ENCODE peak calls at places on chromosomes 1 and 21, in eight cellular contexts. P, F, X, K, U, R, O and Z are unnamed samples.

GRCh38 chr1:22755641-22756040 is 45.0 kb downstream of the EPHB2 start:
- DNase-seq in R (no peak), K (no peak), F (no peak), U (no peak), X (peak), O (no peak), P (no peak), Z (no peak)

GRCh38 chr1:111538343-111539035 is 35.1 kb upstream of the ADORA3 start:
- DNase-seq in R (no peak), F (peak), U (no peak), O (no peak), K (no peak), P (no peak), X (peak), Z (no peak)

GRCh38 chr1:150554086-150554452 is 4.9 kb downstream of the ADAMTSL4 start:
- DNase-seq in U (no peak), R (no peak), P (no peak), X (no peak), K (no peak), O (no peak), F (no peak), Z (no peak)

GRCh38 chr1:194684636-194685035 is 1498.2 kb upstream of the B3GALT2 start:
- DNase-seq in X (peak), K (no peak), R (no peak), O (no peak), F (no peak), U (no peak), P (no peak), Z (no peak)

GRCh38 chr1:31567956-31568570 is 8.3 kb upstream of the TINAGL1 start:
- DNase-seq in O (no peak), X (peak), P (no peak), F (peak), R (no peak), U (no peak), K (no peak), Z (no peak)

GRCh38 chr1:185789846-185790735 is 55.9 kb downstream of the HMCN1 start:
- DNase-seq in U (no peak), P (no peak), F (no peak), R (no peak), X (peak), O (no peak), K (no peak), Z (no peak)

GRCh38 chr1:113593550-113594288 is 165.6 kb downstream of the PHTF1 start:
- DNase-seq in X (no peak), O (no peak), F (no peak), U (no peak), P (no peak), K (no peak), R (no peak), Z (no peak)

GRCh38 chr1:100134872-100135271 is 1.9 kb downstream of the TRMT13 start:
- DNase-seq in U (no peak), F (no peak), R (no peak), K (no peak), O (no peak), X (peak), P (no peak), Z (no peak)

GRCh38 chr21:42654179-42654912 is 925 bp downstream of the PDE9A start:
- DNase-seq in O (peak), R (no peak), F (peak), P (no peak), U (no peak), X (no peak), K (peak), Z (no peak)

GRCh38 chr1:59574085-59574484 is 240.7 kb upstream of the HOOK1 start:
- DNase-seq in X (peak), U (no peak), R (no peak), P (no peak), O (no peak), F (no peak), K (no peak), Z (no peak)

GRCh38 chr1:7375781-7376660 is 395.1 kb upstream of the VAMP3 start:
- DNase-seq in X (no peak), R (no peak), F (peak), K (no peak), U (no peak), P (no peak), O (no peak), Z (peak)

GRCh38 chr1:75727571-75727970 is 3.1 kb downstream of the ACADM start:
- DNase-seq in F (no peak), K (no peak), X (no peak), U (no peak), O (no peak), P (no peak), R (no peak), Z (no peak)

GRCh38 chr1:26161408-26162219 is 2.7 kb downstream of the FAM110D start:
- DNase-seq in X (peak), R (peak), P (no peak), O (no peak), U (no peak), K (peak), F (peak), Z (no peak)

GRCh38 chr21:44905016-44905724 is 15.5 kb downstream of the ITGB2 start:
- DNase-seq in K (no peak), P (no peak), F (no peak), X (no peak), O (no peak), U (no peak), R (no peak), Z (no peak)

GRCh38 chr1:151806170-151806569 is 951 bp upstream of the LINGO4 start:
- DNase-seq in K (no peak), P (no peak), U (no peak), F (no peak), O (no peak), X (no peak), R (no peak), Z (no peak)

GRCh38 chr21:41648591-41649031 is 118.2 kb downstream of the RIPK4 start:
- DNase-seq in K (no peak), X (peak), R (peak), F (no peak), O (no peak), U (no peak), P (no peak), Z (no peak)

GRCh38 chr1:228367798-228368791 is 38.5 kb downstream of the TRIM11 start:
- DNase-seq in R (no peak), O (no peak), K (no peak), F (no peak), P (no peak), X (no peak), U (no peak), Z (no peak)

GRCh38 chr1:48236716-48237470 is 14.4 kb downstream of the SLC5A9 start:
- DNase-seq in O (peak), U (no peak), F (peak), K (peak), X (peak), P (no peak), R (peak), Z (no peak)

GRCh38 chr1:32101233-32101681 is 6.6 kb upstream of the KPNA6 start:
- DNase-seq in F (no peak), P (no peak), X (peak), U (no peak), O (peak), K (no peak), R (peak), Z (no peak)

GRCh38 chr1:164932580-164932979 is 373.6 kb downstream of the PBX1 start:
- DNase-seq in X (no peak), O (no peak), F (no peak), U (no peak), K (no peak), R (no peak), P (no peak), Z (no peak)

GRCh38 chr1:151059342-151060240 is at the start of gene CDC42SE1:
- DNase-seq in O (peak), F (peak), U (peak), X (peak), R (peak), P (peak), K (peak), Z (peak)

GRCh38 chr1:235077571-235078479 is 50.8 kb downstream of the TOMM20 start:
- DNase-seq in X (no peak), K (no peak), O (no peak), R (no peak), P (no peak), U (no peak), F (no peak), Z (no peak)